ENCODE peak calls at places on chromosome 13, in seven cellular contexts. One of them, this sample, is unnamed.
A peak's percentile ranks its signal among the peaks of the same experiment; 100 is the strongest.

GRCh38 chr13:107222619-107223018 is 654.7 kb upstream of the ARGLU1 start:
- DNase-seq in right atrium auricular region: no peak
- DNase-seq in stimulated activated naive CD4-positive, alpha-beta T cell treated with Interleukin-2 at 50 U/mL for 16 hours: no peak
- DNase-seq in choroid plexus epithelial cell: no peak
- DNase-seq in H9: no peak
- DNase-seq in SK-N-SH: no peak
- DNase-seq in progenitor cell of endocrine pancreas: no peak
- DNase-seq in this sample: no peak

GRCh38 chr13:97600438-97601080 is 166.6 kb downstream of the RAP2A start:
- DNase-seq in right atrium auricular region: no peak
- DNase-seq in progenitor cell of endocrine pancreas: no peak
- DNase-seq in stimulated activated naive CD4-positive, alpha-beta T cell treated with Interleukin-2 at 50 U/mL for 16 hours: no peak
- DNase-seq in H9: no peak
- DNase-seq in SK-N-SH: no peak
- DNase-seq in choroid plexus epithelial cell: peak; percentile 91
- DNase-seq in this sample: no peak

GRCh38 chr13:49830721-49831120 is 38.2 kb upstream of the KPNA3 start:
- DNase-seq in SK-N-SH: no peak
- DNase-seq in progenitor cell of endocrine pancreas: no peak
- DNase-seq in H9: no peak
- DNase-seq in stimulated activated naive CD4-positive, alpha-beta T cell treated with Interleukin-2 at 50 U/mL for 16 hours: no peak
- DNase-seq in choroid plexus epithelial cell: no peak
- DNase-seq in right atrium auricular region: no peak
- DNase-seq in this sample: no peak

GRCh38 chr13:75079226-75079625 is 402.7 kb downstream of the TBC1D4 start:
- DNase-seq in SK-N-SH: no peak
- DNase-seq in progenitor cell of endocrine pancreas: no peak
- DNase-seq in H9: no peak
- DNase-seq in right atrium auricular region: no peak
- DNase-seq in choroid plexus epithelial cell: peak; percentile 41
- DNase-seq in stimulated activated naive CD4-positive, alpha-beta T cell treated with Interleukin-2 at 50 U/mL for 16 hours: no peak
- DNase-seq in this sample: no peak

GRCh38 chr13:84192125-84192524 is 309.9 kb upstream of the SLITRK1 start:
- DNase-seq in H9: no peak
- DNase-seq in progenitor cell of endocrine pancreas: no peak
- DNase-seq in right atrium auricular region: no peak
- DNase-seq in SK-N-SH: no peak
- DNase-seq in choroid plexus epithelial cell: peak; percentile 90
- DNase-seq in stimulated activated naive CD4-positive, alpha-beta T cell treated with Interleukin-2 at 50 U/mL for 16 hours: no peak
- DNase-seq in this sample: no peak

GRCh38 chr13:110137677-110138008 is 169.3 kb downstream of the COL4A1 start:
- DNase-seq in SK-N-SH: peak; percentile 83
- DNase-seq in H9: no peak
- DNase-seq in stimulated activated naive CD4-positive, alpha-beta T cell treated with Interleukin-2 at 50 U/mL for 16 hours: no peak
- DNase-seq in choroid plexus epithelial cell: no peak
- DNase-seq in right atrium auricular region: peak; percentile 67
- DNase-seq in progenitor cell of endocrine pancreas: no peak
- DNase-seq in this sample: no peak

GRCh38 chr13:42000836-42001235 is 39.9 kb upstream of the VWA8 start:
- DNase-seq in choroid plexus epithelial cell: no peak
- DNase-seq in H9: no peak
- DNase-seq in stimulated activated naive CD4-positive, alpha-beta T cell treated with Interleukin-2 at 50 U/mL for 16 hours: no peak
- DNase-seq in SK-N-SH: no peak
- DNase-seq in right atrium auricular region: no peak
- DNase-seq in progenitor cell of endocrine pancreas: no peak
- DNase-seq in this sample: no peak

GRCh38 chr13:27770809-27771208 is 21.5 kb upstream of the GSX1 start:
- DNase-seq in progenitor cell of endocrine pancreas: no peak
- DNase-seq in right atrium auricular region: no peak
- DNase-seq in choroid plexus epithelial cell: peak; percentile 44
- DNase-seq in SK-N-SH: peak; percentile 20
- DNase-seq in stimulated activated naive CD4-positive, alpha-beta T cell treated with Interleukin-2 at 50 U/mL for 16 hours: no peak
- DNase-seq in H9: peak; percentile 61
- DNase-seq in this sample: no peak

GRCh38 chr13:64274481-64275217 is 2859.0 kb upstream of the PCDH20 start:
- DNase-seq in stimulated activated naive CD4-positive, alpha-beta T cell treated with Interleukin-2 at 50 U/mL for 16 hours: no peak
- DNase-seq in H9: no peak
- DNase-seq in progenitor cell of endocrine pancreas: no peak
- DNase-seq in choroid plexus epithelial cell: peak; percentile 57
- DNase-seq in SK-N-SH: no peak
- DNase-seq in right atrium auricular region: no peak
- DNase-seq in this sample: no peak

GRCh38 chr13:26929971-26930730 is 169.6 kb upstream of the GPR12 start:
- DNase-seq in stimulated activated naive CD4-positive, alpha-beta T cell treated with Interleukin-2 at 50 U/mL for 16 hours: peak; percentile 59
- DNase-seq in choroid plexus epithelial cell: peak; percentile 73
- DNase-seq in right atrium auricular region: peak; percentile 66
- DNase-seq in progenitor cell of endocrine pancreas: peak; percentile 74
- DNase-seq in SK-N-SH: peak; percentile 79
- DNase-seq in H9: peak; percentile 83
- DNase-seq in this sample: no peak

GRCh38 chr13:55418095-55418494 is 1722.6 kb upstream of the PRR20A start:
- DNase-seq in H9: no peak
- DNase-seq in right atrium auricular region: no peak
- DNase-seq in choroid plexus epithelial cell: no peak
- DNase-seq in progenitor cell of endocrine pancreas: no peak
- DNase-seq in stimulated activated naive CD4-positive, alpha-beta T cell treated with Interleukin-2 at 50 U/mL for 16 hours: no peak
- DNase-seq in SK-N-SH: no peak
- DNase-seq in this sample: no peak

GRCh38 chr13:32001392-32001768 is 30.2 kb upstream of the FRY start:
- DNase-seq in right atrium auricular region: no peak
- DNase-seq in stimulated activated naive CD4-positive, alpha-beta T cell treated with Interleukin-2 at 50 U/mL for 16 hours: no peak
- DNase-seq in progenitor cell of endocrine pancreas: no peak
- DNase-seq in H9: peak; percentile 36
- DNase-seq in choroid plexus epithelial cell: peak; percentile 73
- DNase-seq in SK-N-SH: peak; percentile 60
- DNase-seq in this sample: no peak

GRCh38 chr13:52599037-52599852 is 43.0 kb upstream of the HNRNPA1L2 start:
- DNase-seq in choroid plexus epithelial cell: peak; percentile 67
- DNase-seq in H9: no peak
- DNase-seq in right atrium auricular region: no peak
- DNase-seq in progenitor cell of endocrine pancreas: no peak
- DNase-seq in stimulated activated naive CD4-positive, alpha-beta T cell treated with Interleukin-2 at 50 U/mL for 16 hours: no peak
- DNase-seq in SK-N-SH: no peak
- DNase-seq in this sample: no peak

GRCh38 chr13:28493740-28494536 is 990 bp downstream of the FLT1 start:
- DNase-seq in choroid plexus epithelial cell: no peak
- DNase-seq in right atrium auricular region: no peak
- DNase-seq in progenitor cell of endocrine pancreas: peak; percentile 14
- DNase-seq in H9: no peak
- DNase-seq in stimulated activated naive CD4-positive, alpha-beta T cell treated with Interleukin-2 at 50 U/mL for 16 hours: no peak
- DNase-seq in SK-N-SH: peak; percentile 28
- DNase-seq in this sample: no peak

GRCh38 chr13:97307882-97308624 is 85.9 kb downstream of the MBNL2 start:
- DNase-seq in progenitor cell of endocrine pancreas: no peak
- DNase-seq in SK-N-SH: peak; percentile 45
- DNase-seq in choroid plexus epithelial cell: peak; percentile 35
- DNase-seq in H9: no peak
- DNase-seq in stimulated activated naive CD4-positive, alpha-beta T cell treated with Interleukin-2 at 50 U/mL for 16 hours: no peak
- DNase-seq in right atrium auricular region: no peak
- DNase-seq in this sample: no peak

GRCh38 chr13:50989476-50989875 is 79.9 kb downstream of the RNASEH2B start:
- DNase-seq in stimulated activated naive CD4-positive, alpha-beta T cell treated with Interleukin-2 at 50 U/mL for 16 hours: no peak
- DNase-seq in H9: peak; percentile 55
- DNase-seq in progenitor cell of endocrine pancreas: no peak
- DNase-seq in choroid plexus epithelial cell: peak; percentile 50
- DNase-seq in SK-N-SH: peak; percentile 30
- DNase-seq in right atrium auricular region: no peak
- DNase-seq in this sample: no peak

GRCh38 chr13:77548594-77548993 is 13.1 kb downstream of the SCEL start:
- DNase-seq in choroid plexus epithelial cell: no peak
- DNase-seq in stimulated activated naive CD4-positive, alpha-beta T cell treated with Interleukin-2 at 50 U/mL for 16 hours: no peak
- DNase-seq in progenitor cell of endocrine pancreas: no peak
- DNase-seq in SK-N-SH: no peak
- DNase-seq in H9: no peak
- DNase-seq in right atrium auricular region: no peak
- DNase-seq in this sample: no peak

GRCh38 chr13:35475131-35475959 is 1.1 kb downstream of the MAB21L1 start:
- DNase-seq in H9: peak; percentile 67
- DNase-seq in stimulated activated naive CD4-positive, alpha-beta T cell treated with Interleukin-2 at 50 U/mL for 16 hours: no peak
- DNase-seq in progenitor cell of endocrine pancreas: peak; percentile 20
- DNase-seq in right atrium auricular region: no peak
- DNase-seq in SK-N-SH: peak; percentile 32
- DNase-seq in choroid plexus epithelial cell: peak; percentile 29
- DNase-seq in this sample: no peak

GRCh38 chr13:110942248-110942981 is 27.5 kb upstream of the ANKRD10 start:
- DNase-seq in choroid plexus epithelial cell: peak; percentile 21
- DNase-seq in stimulated activated naive CD4-positive, alpha-beta T cell treated with Interleukin-2 at 50 U/mL for 16 hours: peak; percentile 25
- DNase-seq in H9: no peak
- DNase-seq in right atrium auricular region: no peak
- DNase-seq in SK-N-SH: no peak
- DNase-seq in progenitor cell of endocrine pancreas: no peak
- DNase-seq in this sample: no peak

GRCh38 chr13:107866666-107867623 is 348.4 kb downstream of the LIG4 start:
- DNase-seq in stimulated activated naive CD4-positive, alpha-beta T cell treated with Interleukin-2 at 50 U/mL for 16 hours: no peak
- DNase-seq in progenitor cell of endocrine pancreas: peak; percentile 21
- DNase-seq in right atrium auricular region: no peak
- DNase-seq in SK-N-SH: peak; percentile 80
- DNase-seq in choroid plexus epithelial cell: peak; percentile 59
- DNase-seq in H9: peak; percentile 43
- DNase-seq in this sample: no peak

GRCh38 chr13:113649212-113649611 is 8.8 kb downstream of the ATP4B start:
- DNase-seq in stimulated activated naive CD4-positive, alpha-beta T cell treated with Interleukin-2 at 50 U/mL for 16 hours: no peak
- DNase-seq in choroid plexus epithelial cell: no peak
- DNase-seq in SK-N-SH: no peak
- DNase-seq in H9: no peak
- DNase-seq in progenitor cell of endocrine pancreas: no peak
- DNase-seq in right atrium auricular region: no peak
- DNase-seq in this sample: no peak

GRCh38 chr13:50509771-50510441 is 333.6 kb downstream of the DLEU7 start:
- DNase-seq in H9: no peak
- DNase-seq in right atrium auricular region: no peak
- DNase-seq in stimulated activated naive CD4-positive, alpha-beta T cell treated with Interleukin-2 at 50 U/mL for 16 hours: no peak
- DNase-seq in choroid plexus epithelial cell: no peak
- DNase-seq in progenitor cell of endocrine pancreas: no peak
- DNase-seq in SK-N-SH: no peak
- DNase-seq in this sample: no peak

GRCh38 chr13:28320884-28321574 is 173.9 kb downstream of the FLT1 start:
- DNase-seq in H9: no peak
- DNase-seq in choroid plexus epithelial cell: no peak
- DNase-seq in right atrium auricular region: no peak
- DNase-seq in SK-N-SH: no peak
- DNase-seq in stimulated activated naive CD4-positive, alpha-beta T cell treated with Interleukin-2 at 50 U/mL for 16 hours: no peak
- DNase-seq in progenitor cell of endocrine pancreas: no peak
- DNase-seq in this sample: no peak

GRCh38 chr13:46992383-46992952 is 95.6 kb upstream of the HTR2A start:
- DNase-seq in right atrium auricular region: no peak
- DNase-seq in progenitor cell of endocrine pancreas: no peak
- DNase-seq in SK-N-SH: no peak
- DNase-seq in stimulated activated naive CD4-positive, alpha-beta T cell treated with Interleukin-2 at 50 U/mL for 16 hours: no peak
- DNase-seq in H9: no peak
- DNase-seq in choroid plexus epithelial cell: peak; percentile 52
- DNase-seq in this sample: no peak

GRCh38 chr13:35549481-35549880 is 73.0 kb upstream of the MAB21L1 start:
- DNase-seq in SK-N-SH: no peak
- DNase-seq in stimulated activated naive CD4-positive, alpha-beta T cell treated with Interleukin-2 at 50 U/mL for 16 hours: no peak
- DNase-seq in choroid plexus epithelial cell: peak; percentile 51
- DNase-seq in progenitor cell of endocrine pancreas: no peak
- DNase-seq in H9: no peak
- DNase-seq in right atrium auricular region: no peak
- DNase-seq in this sample: no peak

GRCh38 chr13:44667950-44668349 is 91.8 kb upstream of the TSC22D1 start:
- DNase-seq in progenitor cell of endocrine pancreas: no peak
- DNase-seq in stimulated activated naive CD4-positive, alpha-beta T cell treated with Interleukin-2 at 50 U/mL for 16 hours: no peak
- DNase-seq in right atrium auricular region: no peak
- DNase-seq in SK-N-SH: no peak
- DNase-seq in H9: no peak
- DNase-seq in choroid plexus epithelial cell: peak; percentile 57
- DNase-seq in this sample: no peak

GRCh38 chr13:41700790-41701310 is 243.5 kb downstream of the RGCC start:
- DNase-seq in stimulated activated naive CD4-positive, alpha-beta T cell treated with Interleukin-2 at 50 U/mL for 16 hours: no peak
- DNase-seq in progenitor cell of endocrine pancreas: no peak
- DNase-seq in right atrium auricular region: no peak
- DNase-seq in SK-N-SH: peak; percentile 9
- DNase-seq in choroid plexus epithelial cell: peak; percentile 63
- DNase-seq in H9: no peak
- DNase-seq in this sample: no peak

GRCh38 chr13:33111414-33112110 is 95.3 kb downstream of the KL start:
- DNase-seq in H9: no peak
- DNase-seq in progenitor cell of endocrine pancreas: no peak
- DNase-seq in SK-N-SH: no peak
- DNase-seq in right atrium auricular region: no peak
- DNase-seq in choroid plexus epithelial cell: peak; percentile 78
- DNase-seq in stimulated activated naive CD4-positive, alpha-beta T cell treated with Interleukin-2 at 50 U/mL for 16 hours: no peak
- DNase-seq in this sample: no peak

GRCh38 chr13:50348402-50348801 is 333.2 kb downstream of the KCNRG start:
- DNase-seq in H9: no peak
- DNase-seq in SK-N-SH: no peak
- DNase-seq in right atrium auricular region: no peak
- DNase-seq in stimulated activated naive CD4-positive, alpha-beta T cell treated with Interleukin-2 at 50 U/mL for 16 hours: no peak
- DNase-seq in progenitor cell of endocrine pancreas: no peak
- DNase-seq in choroid plexus epithelial cell: no peak
- DNase-seq in this sample: no peak

GRCh38 chr13:102983496-102983895 is 82.7 kb downstream of the SLC10A2 start:
- DNase-seq in H9: no peak
- DNase-seq in choroid plexus epithelial cell: peak; percentile 55
- DNase-seq in SK-N-SH: no peak
- DNase-seq in stimulated activated naive CD4-positive, alpha-beta T cell treated with Interleukin-2 at 50 U/mL for 16 hours: no peak
- DNase-seq in progenitor cell of endocrine pancreas: no peak
- DNase-seq in right atrium auricular region: no peak
- DNase-seq in this sample: no peak

GRCh38 chr13:41458187-41458938 is 1.0 kb downstream of the RGCC start:
- DNase-seq in choroid plexus epithelial cell: no peak
- DNase-seq in stimulated activated naive CD4-positive, alpha-beta T cell treated with Interleukin-2 at 50 U/mL for 16 hours: peak; percentile 50
- DNase-seq in SK-N-SH: peak; percentile 56
- DNase-seq in progenitor cell of endocrine pancreas: no peak
- DNase-seq in right atrium auricular region: no peak
- DNase-seq in H9: peak; percentile 42
- DNase-seq in this sample: no peak

GRCh38 chr13:102856603-102857002 is 10.8 kb downstream of the ERCC5 start:
- DNase-seq in choroid plexus epithelial cell: no peak
- DNase-seq in stimulated activated naive CD4-positive, alpha-beta T cell treated with Interleukin-2 at 50 U/mL for 16 hours: no peak
- DNase-seq in progenitor cell of endocrine pancreas: no peak
- DNase-seq in H9: no peak
- DNase-seq in right atrium auricular region: no peak
- DNase-seq in SK-N-SH: no peak
- DNase-seq in this sample: no peak

GRCh38 chr13:64884976-64885375 is 2345.2 kb downstream of the PCDH9 start:
- DNase-seq in stimulated activated naive CD4-positive, alpha-beta T cell treated with Interleukin-2 at 50 U/mL for 16 hours: no peak
- DNase-seq in H9: no peak
- DNase-seq in SK-N-SH: no peak
- DNase-seq in progenitor cell of endocrine pancreas: no peak
- DNase-seq in right atrium auricular region: no peak
- DNase-seq in choroid plexus epithelial cell: no peak
- DNase-seq in this sample: no peak

GRCh38 chr13:112213467-112214245 is 146.7 kb downstream of the SOX1 start:
- DNase-seq in progenitor cell of endocrine pancreas: no peak
- DNase-seq in choroid plexus epithelial cell: no peak
- DNase-seq in stimulated activated naive CD4-positive, alpha-beta T cell treated with Interleukin-2 at 50 U/mL for 16 hours: no peak
- DNase-seq in right atrium auricular region: no peak
- DNase-seq in SK-N-SH: no peak
- DNase-seq in H9: no peak
- DNase-seq in this sample: no peak

GRCh38 chr13:30755678-30756077 is 20.3 kb downstream of the ALOX5AP start:
- DNase-seq in right atrium auricular region: no peak
- DNase-seq in choroid plexus epithelial cell: no peak
- DNase-seq in SK-N-SH: no peak
- DNase-seq in progenitor cell of endocrine pancreas: no peak
- DNase-seq in H9: no peak
- DNase-seq in stimulated activated naive CD4-positive, alpha-beta T cell treated with Interleukin-2 at 50 U/mL for 16 hours: no peak
- DNase-seq in this sample: no peak

GRCh38 chr13:113207890-113208423 is 512 bp downstream of the PCID2 start:
- DNase-seq in choroid plexus epithelial cell: peak; percentile 63
- DNase-seq in progenitor cell of endocrine pancreas: peak; percentile 25
- DNase-seq in stimulated activated naive CD4-positive, alpha-beta T cell treated with Interleukin-2 at 50 U/mL for 16 hours: no peak
- DNase-seq in H9: peak; percentile 47
- DNase-seq in SK-N-SH: no peak
- DNase-seq in right atrium auricular region: no peak
- DNase-seq in this sample: no peak

GRCh38 chr13:20699715-20700114 is 3.8 kb upstream of the IL17D start:
- DNase-seq in choroid plexus epithelial cell: no peak
- DNase-seq in right atrium auricular region: no peak
- DNase-seq in H9: no peak
- DNase-seq in SK-N-SH: no peak
- DNase-seq in progenitor cell of endocrine pancreas: no peak
- DNase-seq in stimulated activated naive CD4-positive, alpha-beta T cell treated with Interleukin-2 at 50 U/mL for 16 hours: no peak
- DNase-seq in this sample: no peak

GRCh38 chr13:50353651-50354415 is 338.6 kb downstream of the KCNRG start:
- DNase-seq in stimulated activated naive CD4-positive, alpha-beta T cell treated with Interleukin-2 at 50 U/mL for 16 hours: no peak
- DNase-seq in H9: no peak
- DNase-seq in progenitor cell of endocrine pancreas: no peak
- DNase-seq in SK-N-SH: no peak
- DNase-seq in right atrium auricular region: no peak
- DNase-seq in choroid plexus epithelial cell: peak; percentile 80
- DNase-seq in this sample: no peak

This sample was measured in cortex of kidney.